ENCODE peak calls at places on chromosomes 13 and 19, in six cellular contexts. E is H1, Y is fibroblast of lung, J is SK-N-SH, V is psoas muscle, F is hepatocyte. D is an unnamed sample. For H3K9me3, the result is how much of the 10 kb centered on the place peaks cover.

GRCh38 chr19:45414468-45414867 is 8.0 kb downstream of the POLR1G start:
- DNase-seq in J (no peak), E (no peak), Y (no peak), F (no peak), V (no peak), D (no peak)

GRCh38 chr13:95741584-95742563 is 64.9 kb downstream of the DNAJC3 start:
- DNase-seq in F (no peak), Y (no peak), J (no peak), E (no peak), V (peak), D (no peak)

GRCh38 chr13:23979361-23980159 is 82.3 kb upstream of the C1QTNF9B start:
- DNase-seq in J (peak), V (peak), Y (peak), F (peak), E (no peak), D (peak)

GRCh38 chr19:35958660-35959039 is 22.5 kb downstream of the LRFN3 start:
- DNase-seq in F (no peak), E (no peak), J (no peak), Y (no peak), V (no peak), D (no peak)

GRCh38 chr13:42970824-42971669 is 21.0 kb downstream of the EPSTI1 start:
- DNase-seq in Y (peak), E (no peak), F (peak), V (no peak), J (peak), D (peak)

GRCh38 chr19:54160948-54161347 is 1.4 kb upstream of the LENG1 start:
- DNase-seq in J (no peak), V (no peak), E (no peak), Y (no peak), F (no peak), D (no peak)

GRCh38 chr19:54201172-54201701 is 579 bp downstream of the RPS9 start:
- DNase-seq in J (no peak), Y (no peak), E (no peak), F (no peak), V (no peak), D (no peak)

GRCh38 chr19:41128692-41129091 is 14.5 kb downstream of the CYP2F1 start:
- DNase-seq in Y (no peak), E (no peak), J (no peak), F (no peak), V (no peak), D (no peak)

GRCh38 chr13:24709186-24709913 is 29.1 kb downstream of the ATP12A start:
- DNase-seq in F (no peak), V (peak), E (no peak), J (no peak), Y (no peak), D (no peak)

GRCh38 chr13:111165611-111166010 is 50.5 kb downstream of the ARHGEF7 start:
- DNase-seq in F (no peak), J (no peak), E (no peak), V (no peak), Y (no peak), D (no peak)

GRCh38 chr13:67225252-67226159 is 4.6 kb downstream of the PCDH9 start:
- DNase-seq in V (peak), Y (no peak), F (no peak), J (no peak), E (no peak), D (no peak)

GRCh38 chr19:18291590-18292459 is 10.4 kb upstream of the JUND start:
- DNase-seq in J (peak), Y (peak), E (no peak), F (peak), V (peak), D (peak)

GRCh38 chr13:51829236-51829899 is 15.6 kb downstream of the TMEM272 start:
- DNase-seq in F (no peak), E (no peak), J (no peak), Y (no peak), V (no peak), D (no peak)

GRCh38 chr19:1173160-1173844 is 766 bp downstream of the SBNO2 start:
- DNase-seq in F (no peak), E (no peak), J (peak), V (peak), Y (no peak), D (peak)

GRCh38 chr19:13526552-13526951 is 20.3 kb upstream of the CACNA1A start:
- DNase-seq in F (no peak), V (no peak), J (no peak), Y (no peak), E (peak), D (peak)

GRCh38 chr19:51726049-51726448 is 2.3 kb upstream of the HAS1 start:
- DNase-seq in Y (peak), V (peak), J (no peak), F (peak), E (no peak), D (peak)

GRCh38 chr19:10701955-10702307 is 692 bp downstream of the QTRT1 start:
- DNase-seq in F (peak), V (no peak), J (peak), E (no peak), Y (no peak), D (peak)

GRCh38 chr13:36088001-36088400 is 43.2 kb downstream of the DCLK1 start:
- DNase-seq in Y (no peak), J (no peak), E (no peak), V (no peak), F (no peak), D (no peak)

GRCh38 chr19:17282488-17283256 is 971 bp downstream of the ANKLE1 start:
- DNase-seq in Y (peak), F (peak), E (no peak), V (peak), J (peak), D (peak)

GRCh38 chr19:49771674-49772139 is 4.9 kb downstream of the AP2A1 start:
- DNase-seq in F (no peak), V (no peak), Y (no peak), J (no peak), E (no peak), D (no peak)

GRCh38 chr19:40747536-40747935 is 2.7 kb downstream of the ACTMAP start:
- DNase-seq in J (no peak), E (no peak), F (no peak), V (no peak), Y (no peak), D (no peak)

GRCh38 chr13:66001136-66001535 is 1229.0 kb downstream of the PCDH9 start:
- DNase-seq in V (no peak), Y (no peak), E (no peak), F (no peak), J (no peak), D (no peak)

GRCh38 chr13:113759525-113760137 is 605 bp downstream of the TMEM255B start:
- DNase-seq in J (peak), V (no peak), Y (peak), E (no peak), F (no peak), D (no peak)

GRCh38 chr13:111395511-111396393 is 75.3 kb downstream of the TEX29 start:
- DNase-seq in V (no peak), Y (no peak), F (no peak), E (no peak), J (no peak), D (no peak)

GRCh38 chr13:109733550-109733949 is 52.8 kb downstream of the IRS2 start:
- DNase-seq in F (no peak), E (no peak), V (no peak), J (no peak), Y (no peak), D (no peak)

GRCh38 chr19:4829001-4829712 is 2.4 kb downstream of the TICAM1 start:
- DNase-seq in V (no peak), F (peak), J (no peak), Y (no peak), E (no peak), D (no peak)
- H3K4me3 ChIP-seq in V (peak), F (no peak), J (no peak), Y (no peak), E (no peak), D (no peak)

DNA sequence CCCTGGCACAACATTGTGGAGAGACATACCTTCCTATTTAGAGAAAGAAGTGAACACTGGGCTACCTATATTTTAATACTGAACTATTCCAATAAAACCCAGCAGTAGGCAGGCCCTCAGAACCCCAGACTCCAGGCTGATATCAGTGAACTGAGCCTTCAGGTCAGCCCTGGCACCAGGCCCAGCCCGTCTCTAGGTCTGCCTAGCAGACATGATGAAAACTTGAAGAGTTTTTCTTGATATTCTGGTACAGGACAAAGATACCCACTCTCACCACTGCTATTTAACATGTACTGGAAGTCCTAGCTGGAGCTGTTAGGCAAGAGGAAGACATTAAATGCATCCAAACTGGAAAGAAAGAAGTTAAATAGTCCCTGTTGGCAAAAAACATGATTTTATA is 396.6 kb upstream of the SPRY2 start:
- DNase-seq in F (no peak), Y (peak), J (no peak), E (no peak), V (no peak), D (no peak)
- H3K9me3 ChIP-seq in F (under half), Y (under half), J (under half), E (under half), V (under half), D (under half)

GRCh38 chr19:5973376-5973775 is 4.6 kb downstream of the RANBP3 start:
- DNase-seq in V (no peak), E (no peak), F (no peak), J (no peak), Y (no peak), D (no peak)

GRCh38 chr19:5973867-5974635 is 3.9 kb downstream of the RANBP3 start:
- DNase-seq in J (no peak), V (no peak), Y (no peak), F (no peak), E (no peak), D (no peak)

GRCh38 chr19:5976768-5977167 is 1.2 kb downstream of the RANBP3 start:
- DNase-seq in F (no peak), V (no peak), J (no peak), E (no peak), Y (no peak), D (no peak)

GRCh38 chr19:5975388-5975728 is 2.6 kb downstream of the RANBP3 start:
- DNase-seq in J (no peak), E (no peak), V (no peak), Y (no peak), F (no peak), D (no peak)

DNA sequence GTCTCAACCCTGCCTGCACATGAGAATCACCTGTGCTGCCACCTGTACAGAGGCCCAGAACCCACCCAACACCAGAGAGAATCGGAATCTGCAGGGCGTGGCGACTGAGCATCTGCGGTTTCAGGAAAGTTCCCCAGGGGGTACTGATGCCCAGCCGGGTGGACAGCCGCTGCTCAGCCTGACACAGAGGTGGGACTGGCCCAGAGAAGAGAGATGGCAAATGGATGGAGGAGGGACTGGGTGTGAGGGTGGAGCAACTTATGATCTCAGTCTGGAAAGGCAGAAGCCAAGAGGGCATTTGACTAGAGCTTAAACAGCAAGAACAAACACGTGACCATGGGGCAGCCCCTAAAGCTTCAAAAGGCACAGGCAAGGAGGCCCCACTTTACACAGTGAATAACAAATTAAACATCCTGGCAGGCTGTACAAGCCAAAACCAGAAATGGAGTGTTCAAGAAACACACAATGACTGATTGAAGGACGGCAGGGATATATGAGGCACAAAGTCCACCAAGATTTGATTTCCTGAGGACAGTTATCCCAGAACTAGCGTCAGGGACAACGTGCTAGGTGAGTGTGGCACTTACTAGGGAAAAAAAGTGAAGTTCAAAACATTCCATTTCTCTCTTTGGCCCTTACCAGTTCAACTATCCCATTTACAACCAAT is 3.1 kb downstream of the RANBP3 start:
- DNase-seq in Y (no peak), E (no peak), V (no peak), F (peak), J (no peak), D (no peak)
- TF ChIP-seq CTCF in Y (no peak), E (no peak), V (no peak), F (no peak), J (no peak), D (no peak)

GRCh38 chr19:6588508-6589345 is 2.2 kb downstream of the CD70 start:
- DNase-seq in V (no peak), J (no peak), Y (no peak), E (no peak), F (no peak), D (peak)
- H3K4me3 ChIP-seq in V (no peak), J (no peak), Y (no peak), E (peak), F (no peak), D (peak)

DNA sequence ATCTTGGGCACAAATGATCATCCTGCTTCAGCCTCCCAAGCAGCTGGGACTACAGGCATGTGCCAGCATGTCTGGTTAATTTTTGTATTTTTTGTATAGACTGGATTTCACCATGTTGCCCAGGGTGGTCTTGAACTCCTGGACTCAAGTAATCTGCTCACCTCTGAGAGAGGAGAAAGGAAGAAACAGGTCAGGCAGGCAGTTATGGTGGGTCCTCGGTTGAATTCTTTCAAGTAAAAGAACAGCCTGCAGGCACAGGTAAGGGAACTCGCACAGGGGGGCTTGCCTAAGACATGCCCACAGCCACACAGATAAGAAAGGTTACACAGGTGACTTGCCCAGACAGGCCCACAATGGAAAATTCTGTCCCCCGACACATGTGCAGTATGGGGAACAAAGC is 34.8 kb upstream of the CYSLTR2 start:
- DNase-seq in F (no peak), E (no peak), J (no peak), V (no peak), Y (no peak), D (no peak)
- H3K9me3 ChIP-seq in F (under half), E (under half), J (under half), V (under half), Y (under half), D (under half)

GRCh38 chr19:3801412-3802096 is 15.4 kb upstream of the MATK start:
- DNase-seq in E (no peak), V (no peak), Y (no peak), F (no peak), J (peak), D (no peak)
- TF ChIP-seq CTCF in E (peak), V (no peak), Y (peak), F (peak), J (peak), D (no peak)

GRCh38 chr13:48266150-48266549 is 33.1 kb downstream of the ITM2B start:
- DNase-seq in Y (no peak), E (no peak), J (no peak), F (no peak), V (no peak), D (no peak)
- H3K4me3 ChIP-seq in Y (no peak), E (no peak), J (no peak), F (no peak), V (no peak), D (no peak)

DNA sequence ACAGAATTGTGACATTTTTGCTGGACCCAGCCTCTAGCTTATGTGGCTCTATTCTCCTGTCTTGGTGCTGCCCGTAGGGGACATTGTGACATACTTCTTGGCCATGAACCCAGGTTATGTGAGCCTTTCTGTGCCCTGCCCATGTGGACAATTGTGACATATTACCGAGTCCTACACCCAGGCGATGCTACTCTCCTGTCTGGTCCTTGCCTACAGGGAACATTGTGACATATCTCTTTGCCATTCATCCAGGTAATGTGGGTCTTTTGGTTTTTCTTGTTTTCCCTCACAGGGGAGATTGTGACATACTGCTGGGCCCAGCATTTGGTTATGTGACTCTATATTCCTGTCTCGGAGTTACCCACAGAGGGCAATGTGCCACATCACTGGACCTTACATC is 71.5 kb upstream of the ZNF43 start:
- DNase-seq in V (no peak), Y (no peak), F (no peak), E (no peak), J (no peak), D (no peak)
- H3K9me3 ChIP-seq in V (under half), Y (under half), F (under half), E (half or more), J (under half), D (under half)

D was measured in A673.